ENCODE peak calls at places on chromosomes 16 and 17, in nine cellular contexts. One of them, this sample, is unnamed.

GRCh38 chr17:59001158-59001814 is 105.4 kb downstream of the TRIM37 start:
- DNase-seq in AG09319: no peak
- DNase-seq in AG04450: no peak
- DNase-seq in OCI-LY7: peak
- DNase-seq in esophagus squamous epithelium: peak
- DNase-seq in GM13976: peak
- DNase-seq in astrocyte of the spinal cord: peak
- DNase-seq in stomach: peak
- DNase-seq in pancreas: no peak
- DNase-seq in this sample: no peak

GRCh38 chr17:40025559-40025958 is 10.3 kb downstream of the CSF3 start:
- DNase-seq in OCI-LY7: no peak
- DNase-seq in GM13976: no peak
- DNase-seq in AG04450: no peak
- DNase-seq in AG09319: no peak
- DNase-seq in esophagus squamous epithelium: no peak
- DNase-seq in pancreas: no peak
- DNase-seq in stomach: no peak
- DNase-seq in astrocyte of the spinal cord: no peak
- DNase-seq in this sample: no peak

GRCh38 chr16:59950431-59950830 is 1216.3 kb upstream of the GOT2 start:
- DNase-seq in astrocyte of the spinal cord: no peak
- DNase-seq in AG09319: peak
- DNase-seq in AG04450: no peak
- DNase-seq in stomach: no peak
- DNase-seq in esophagus squamous epithelium: no peak
- DNase-seq in OCI-LY7: no peak
- DNase-seq in GM13976: no peak
- DNase-seq in pancreas: no peak
- DNase-seq in this sample: no peak

GRCh38 chr16:49883111-49883829 is 27.4 kb upstream of the ZNF423 start:
- DNase-seq in pancreas: no peak
- DNase-seq in esophagus squamous epithelium: no peak
- DNase-seq in GM13976: no peak
- DNase-seq in AG04450: no peak
- DNase-seq in OCI-LY7: no peak
- DNase-seq in AG09319: no peak
- DNase-seq in stomach: no peak
- DNase-seq in astrocyte of the spinal cord: no peak
- DNase-seq in this sample: no peak

GRCh38 chr16:78211951-78212350 is 112.5 kb downstream of the WWOX start:
- DNase-seq in OCI-LY7: no peak
- DNase-seq in esophagus squamous epithelium: no peak
- DNase-seq in astrocyte of the spinal cord: no peak
- DNase-seq in stomach: peak
- DNase-seq in AG09319: no peak
- DNase-seq in AG04450: no peak
- DNase-seq in GM13976: no peak
- DNase-seq in pancreas: no peak
- DNase-seq in this sample: no peak

GRCh38 chr16:12288537-12289174 is 312.1 kb downstream of the SNX29 start:
- DNase-seq in AG04450: no peak
- DNase-seq in esophagus squamous epithelium: no peak
- DNase-seq in AG09319: no peak
- DNase-seq in astrocyte of the spinal cord: no peak
- DNase-seq in pancreas: no peak
- DNase-seq in stomach: no peak
- DNase-seq in OCI-LY7: no peak
- DNase-seq in GM13976: no peak
- DNase-seq in this sample: no peak

GRCh38 chr16:58652741-58653140 is 23.1 kb upstream of the CNOT1 start:
- DNase-seq in astrocyte of the spinal cord: no peak
- DNase-seq in stomach: no peak
- DNase-seq in GM13976: no peak
- DNase-seq in esophagus squamous epithelium: no peak
- DNase-seq in AG04450: no peak
- DNase-seq in AG09319: no peak
- DNase-seq in OCI-LY7: no peak
- DNase-seq in pancreas: no peak
- DNase-seq in this sample: no peak

GRCh38 chr16:78444-79145 is 570 bp downstream of the MPG start:
- DNase-seq in OCI-LY7: peak
- DNase-seq in esophagus squamous epithelium: no peak
- DNase-seq in pancreas: no peak
- DNase-seq in AG04450: no peak
- DNase-seq in AG09319: no peak
- DNase-seq in astrocyte of the spinal cord: peak
- DNase-seq in stomach: no peak
- DNase-seq in GM13976: peak
- DNase-seq in this sample: no peak

GRCh38 chr16:12639044-12639443 is 164.6 kb downstream of the CPPED1 start:
- DNase-seq in astrocyte of the spinal cord: peak
- DNase-seq in esophagus squamous epithelium: no peak
- DNase-seq in AG04450: no peak
- DNase-seq in AG09319: no peak
- DNase-seq in OCI-LY7: no peak
- DNase-seq in stomach: no peak
- DNase-seq in pancreas: no peak
- DNase-seq in GM13976: no peak
- DNase-seq in this sample: no peak

GRCh38 chr17:17870292-17870691 is 33.5 kb upstream of the SREBF1 start:
- DNase-seq in GM13976: no peak
- DNase-seq in pancreas: no peak
- DNase-seq in esophagus squamous epithelium: no peak
- DNase-seq in OCI-LY7: peak
- DNase-seq in AG04450: no peak
- DNase-seq in stomach: no peak
- DNase-seq in AG09319: no peak
- DNase-seq in astrocyte of the spinal cord: no peak
- DNase-seq in this sample: no peak
- TF ChIP-seq CTCF in GM13976: no peak
- TF ChIP-seq CTCF in pancreas: no peak
- TF ChIP-seq CTCF in esophagus squamous epithelium: peak
- TF ChIP-seq CTCF in OCI-LY7: peak
- TF ChIP-seq CTCF in AG04450: no peak
- TF ChIP-seq CTCF in stomach: no peak
- TF ChIP-seq CTCF in AG09319: no peak
- TF ChIP-seq CTCF in astrocyte of the spinal cord: no peak
- TF ChIP-seq CTCF in this sample: no peak

DNA sequence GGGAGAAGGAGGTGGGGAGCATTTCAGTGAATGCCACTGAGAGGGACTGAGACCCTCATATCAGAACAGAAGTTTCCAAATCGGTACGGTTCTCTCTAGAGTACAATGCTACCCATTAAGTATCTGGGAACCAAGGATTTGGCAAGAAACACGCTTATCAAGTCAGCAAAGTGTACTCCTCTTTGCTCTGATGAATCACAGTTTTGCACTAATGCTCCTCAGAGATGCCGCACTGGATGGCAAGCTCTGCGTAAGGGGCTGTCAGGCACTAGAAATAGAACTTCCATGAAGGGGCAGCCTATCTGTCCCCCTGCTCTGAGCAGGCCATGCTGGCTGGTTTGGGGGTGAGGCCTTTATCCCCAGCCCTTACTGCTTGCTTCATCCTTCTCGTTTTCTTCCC is 4.8 kb upstream of the ABCC12 start:
- DNase-seq in GM13976: no peak
- DNase-seq in astrocyte of the spinal cord: no peak
- DNase-seq in pancreas: no peak
- DNase-seq in OCI-LY7: no peak
- DNase-seq in stomach: no peak
- DNase-seq in AG04450: no peak
- DNase-seq in esophagus squamous epithelium: no peak
- DNase-seq in AG09319: no peak
- DNase-seq in this sample: no peak
- TF ChIP-seq CTCF in GM13976: no peak
- TF ChIP-seq CTCF in astrocyte of the spinal cord: no peak
- TF ChIP-seq CTCF in pancreas: no peak
- TF ChIP-seq CTCF in OCI-LY7: no peak
- TF ChIP-seq CTCF in stomach: no peak
- TF ChIP-seq CTCF in AG04450: no peak
- TF ChIP-seq CTCF in esophagus squamous epithelium: no peak
- TF ChIP-seq CTCF in AG09319: no peak
- TF ChIP-seq CTCF in this sample: no peak

GRCh38 chr16:29737713-29738112 is 8.1 kb downstream of the C16orf54 start:
- DNase-seq in AG09319: no peak
- DNase-seq in AG04450: no peak
- DNase-seq in GM13976: no peak
- DNase-seq in OCI-LY7: no peak
- DNase-seq in pancreas: peak
- DNase-seq in stomach: no peak
- DNase-seq in esophagus squamous epithelium: no peak
- DNase-seq in astrocyte of the spinal cord: no peak
- DNase-seq in this sample: no peak

GRCh38 chr16:29736764-29737163 is 9.0 kb downstream of the C16orf54 start:
- DNase-seq in AG09319: no peak
- DNase-seq in OCI-LY7: no peak
- DNase-seq in AG04450: no peak
- DNase-seq in esophagus squamous epithelium: no peak
- DNase-seq in pancreas: no peak
- DNase-seq in GM13976: no peak
- DNase-seq in stomach: no peak
- DNase-seq in astrocyte of the spinal cord: no peak
- DNase-seq in this sample: no peak

GRCh38 chr16:29738514-29738913 is 7.3 kb downstream of the C16orf54 start:
- DNase-seq in esophagus squamous epithelium: no peak
- DNase-seq in astrocyte of the spinal cord: no peak
- DNase-seq in AG04450: no peak
- DNase-seq in pancreas: no peak
- DNase-seq in stomach: no peak
- DNase-seq in OCI-LY7: peak
- DNase-seq in GM13976: peak
- DNase-seq in AG09319: no peak
- DNase-seq in this sample: no peak

GRCh38 chr16:29734826-29735225 is 11.0 kb downstream of the C16orf54 start:
- DNase-seq in AG04450: no peak
- DNase-seq in pancreas: no peak
- DNase-seq in astrocyte of the spinal cord: no peak
- DNase-seq in GM13976: no peak
- DNase-seq in stomach: no peak
- DNase-seq in OCI-LY7: no peak
- DNase-seq in AG09319: no peak
- DNase-seq in esophagus squamous epithelium: no peak
- DNase-seq in this sample: no peak

DNA sequence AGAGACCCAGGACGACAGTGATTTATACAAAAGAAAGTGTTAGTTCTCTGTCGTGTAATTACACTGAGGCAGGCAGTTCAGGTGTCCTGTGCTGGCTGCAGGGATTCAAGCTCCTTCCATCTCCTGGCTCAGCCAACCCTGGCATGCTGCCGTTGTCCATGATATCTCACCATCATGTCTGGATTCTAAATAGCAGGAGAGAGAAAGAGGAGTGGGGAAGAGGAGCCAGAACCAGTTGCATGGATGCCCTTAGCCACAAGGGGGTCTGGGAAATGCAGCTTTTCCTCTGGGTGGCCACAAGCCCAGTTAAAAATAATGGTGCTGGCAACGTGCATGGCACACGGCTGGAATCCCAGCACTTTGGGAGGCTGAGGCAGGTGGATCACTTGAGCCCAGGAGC is 9.7 kb downstream of the C16orf54 start:
- DNase-seq in stomach: no peak
- DNase-seq in AG04450: no peak
- DNase-seq in esophagus squamous epithelium: no peak
- DNase-seq in pancreas: no peak
- DNase-seq in GM13976: no peak
- DNase-seq in astrocyte of the spinal cord: no peak
- DNase-seq in OCI-LY7: no peak
- DNase-seq in AG09319: no peak
- DNase-seq in this sample: no peak
- TF ChIP-seq CTCF in stomach: no peak
- TF ChIP-seq CTCF in AG04450: peak
- TF ChIP-seq CTCF in esophagus squamous epithelium: no peak
- TF ChIP-seq CTCF in pancreas: no peak
- TF ChIP-seq CTCF in GM13976: no peak
- TF ChIP-seq CTCF in astrocyte of the spinal cord: peak
- TF ChIP-seq CTCF in OCI-LY7: peak
- TF ChIP-seq CTCF in AG09319: no peak
- TF ChIP-seq CTCF in this sample: no peak

GRCh38 chr16:27109666-27110523 is 43.2 kb downstream of the C16orf82 start:
- DNase-seq in OCI-LY7: peak
- DNase-seq in GM13976: peak
- DNase-seq in astrocyte of the spinal cord: peak
- DNase-seq in esophagus squamous epithelium: no peak
- DNase-seq in stomach: peak
- DNase-seq in AG04450: peak
- DNase-seq in pancreas: peak
- DNase-seq in AG09319: peak
- DNase-seq in this sample: peak
- TF ChIP-seq CTCF in OCI-LY7: peak
- TF ChIP-seq CTCF in GM13976: peak
- TF ChIP-seq CTCF in astrocyte of the spinal cord: peak
- TF ChIP-seq CTCF in esophagus squamous epithelium: peak
- TF ChIP-seq CTCF in stomach: no peak
- TF ChIP-seq CTCF in AG04450: peak
- TF ChIP-seq CTCF in pancreas: peak
- TF ChIP-seq CTCF in AG09319: peak
- TF ChIP-seq CTCF in this sample: peak

GRCh38 chr17:50204431-50204830 is 3.0 kb upstream of the COL1A1 start:
- DNase-seq in GM13976: no peak
- DNase-seq in pancreas: no peak
- DNase-seq in AG09319: no peak
- DNase-seq in astrocyte of the spinal cord: no peak
- DNase-seq in esophagus squamous epithelium: no peak
- DNase-seq in AG04450: no peak
- DNase-seq in stomach: no peak
- DNase-seq in OCI-LY7: no peak
- DNase-seq in this sample: no peak

GRCh38 chr17:50205111-50205821 is 3.8 kb upstream of the COL1A1 start:
- DNase-seq in astrocyte of the spinal cord: peak
- DNase-seq in AG09319: no peak
- DNase-seq in GM13976: no peak
- DNase-seq in stomach: no peak
- DNase-seq in esophagus squamous epithelium: no peak
- DNase-seq in pancreas: no peak
- DNase-seq in AG04450: no peak
- DNase-seq in OCI-LY7: no peak
- DNase-seq in this sample: no peak

GRCh38 chr17:50203589-50204345 is 2.3 kb upstream of the COL1A1 start:
- DNase-seq in AG09319: peak
- DNase-seq in esophagus squamous epithelium: no peak
- DNase-seq in GM13976: no peak
- DNase-seq in astrocyte of the spinal cord: peak
- DNase-seq in OCI-LY7: no peak
- DNase-seq in stomach: no peak
- DNase-seq in AG04450: peak
- DNase-seq in pancreas: no peak
- DNase-seq in this sample: no peak

GRCh38 chr17:50201226-50201854 is at the start of gene COL1A1:
- DNase-seq in GM13976: no peak
- DNase-seq in esophagus squamous epithelium: no peak
- DNase-seq in astrocyte of the spinal cord: peak
- DNase-seq in stomach: peak
- DNase-seq in AG04450: no peak
- DNase-seq in pancreas: peak
- DNase-seq in OCI-LY7: no peak
- DNase-seq in AG09319: peak
- DNase-seq in this sample: peak

GRCh38 chr17:50203086-50203485 is 1.7 kb upstream of the COL1A1 start:
- DNase-seq in esophagus squamous epithelium: no peak
- DNase-seq in GM13976: no peak
- DNase-seq in AG04450: no peak
- DNase-seq in AG09319: peak
- DNase-seq in OCI-LY7: no peak
- DNase-seq in astrocyte of the spinal cord: no peak
- DNase-seq in pancreas: no peak
- DNase-seq in stomach: no peak
- DNase-seq in this sample: no peak
- TF ChIP-seq CTCF in esophagus squamous epithelium: no peak
- TF ChIP-seq CTCF in GM13976: no peak
- TF ChIP-seq CTCF in AG04450: no peak
- TF ChIP-seq CTCF in AG09319: no peak
- TF ChIP-seq CTCF in OCI-LY7: no peak
- TF ChIP-seq CTCF in astrocyte of the spinal cord: no peak
- TF ChIP-seq CTCF in pancreas: no peak
- TF ChIP-seq CTCF in stomach: no peak
- TF ChIP-seq CTCF in this sample: no peak

This sample was measured in mesothelial cell of epicardium.